ENCODE peak calls at places on chromosomes 1 and 21, in nine cellular contexts. I is NCI-H1105; H is ovary; Z is OCI-M1; J is NCI-H446; R is C1 segment of cervical spinal cord; B is activated T-cell treated with anti-CD3 and anti-CD28 coated beads for 4 hours; L is AG08395; V is stimulated activated CD8-positive, alpha-beta memory T cell treated with anti-CD3 and anti-CD28 coated beads, Interleukin-7, amount 100 ng/mL, for 4 hours. W is an unnamed sample.

GRCh38 chr1:201436461-201436860 is 14.9 kb upstream of the TNNI1 start:
- DNase-seq in I (no peak), H (no peak), Z (peak), J (no peak), R (no peak), B (no peak), L (peak), V (no peak), W (no peak)

GRCh38 chr1:246220495-246221065 is 286.5 kb downstream of the SMYD3 start:
- DNase-seq in I (no peak), H (no peak), Z (no peak), J (no peak), R (no peak), B (no peak), L (no peak), V (no peak), W (no peak)

GRCh38 chr1:37620707-37621106 is 14.0 kb downstream of the RSPO1 start:
- DNase-seq in I (no peak), H (no peak), Z (no peak), J (no peak), R (no peak), B (no peak), L (no peak), V (no peak), W (no peak)

GRCh38 chr1:68185743-68186142 is 46.6 kb downstream of the WLS start:
- DNase-seq in I (no peak), H (no peak), Z (no peak), J (no peak), R (no peak), B (no peak), L (no peak), V (no peak), W (no peak)

GRCh38 chr1:223289621-223290020 is 74.4 kb downstream of the SUSD4 start:
- DNase-seq in I (no peak), H (no peak), Z (no peak), J (no peak), R (no peak), B (no peak), L (no peak), V (no peak), W (no peak)

GRCh38 chr1:94417702-94417961 is 557 bp upstream of the ABCD3 start:
- DNase-seq in I (no peak), H (no peak), Z (no peak), J (no peak), R (no peak), B (no peak), L (no peak), V (no peak), W (no peak)

GRCh38 chr1:181990730-181991129 is 70.8 kb downstream of the ZNF648 start:
- DNase-seq in I (no peak), H (no peak), Z (no peak), J (no peak), R (no peak), B (no peak), L (no peak), V (no peak), W (no peak)

GRCh38 chr1:3211582-3211981 is 142.6 kb downstream of the PRDM16 start:
- DNase-seq in I (no peak), H (no peak), Z (no peak), J (no peak), R (no peak), B (no peak), L (no peak), V (no peak), W (no peak)

GRCh38 chr21:20645344-20645743 is 352.9 kb upstream of the NCAM2 start:
- DNase-seq in I (no peak), H (no peak), Z (no peak), J (no peak), R (no peak), B (no peak), L (no peak), V (no peak), W (no peak)

GRCh38 chr1:29197590-29197924 is 15.9 kb upstream of the SRSF4 start:
- DNase-seq in I (peak), H (no peak), Z (peak), J (no peak), R (no peak), B (peak), L (peak), V (no peak), W (peak)

GRCh38 chr1:80218112-80218511 is 1211.6 kb upstream of the ADGRL4 start:
- DNase-seq in I (peak), H (no peak), Z (peak), J (peak), R (no peak), B (no peak), L (peak), V (no peak), W (peak)

GRCh38 chr1:99685516-99686180 is 39.7 kb downstream of the PALMD start:
- DNase-seq in I (peak), H (peak), Z (peak), J (peak), R (peak), B (no peak), L (peak), V (peak), W (peak)

GRCh38 chr1:200038645-200038986 is 11.1 kb downstream of the NR5A2 start:
- DNase-seq in I (no peak), H (no peak), Z (no peak), J (no peak), R (no peak), B (no peak), L (no peak), V (no peak), W (peak)

GRCh38 chr1:63004868-63005267 is 220.9 kb downstream of the ATG4C start:
- DNase-seq in I (no peak), H (no peak), Z (no peak), J (no peak), R (peak), B (no peak), L (peak), V (no peak), W (peak)

GRCh38 chr1:211828584-211829342 is 1.8 kb downstream of the LPGAT1 start:
- DNase-seq in I (no peak), H (no peak), Z (no peak), J (no peak), R (no peak), B (no peak), L (no peak), V (no peak), W (no peak)

GRCh38 chr1:185213086-185213485 is 56.1 kb downstream of the SWT1 start:
- DNase-seq in I (no peak), H (no peak), Z (no peak), J (no peak), R (no peak), B (no peak), L (peak), V (no peak), W (no peak)

GRCh38 chr1:29382851-29383588 is 146.7 kb downstream of the PTPRU start:
- DNase-seq in I (no peak), H (no peak), Z (no peak), J (no peak), R (no peak), B (no peak), L (no peak), V (no peak), W (no peak)

GRCh38 chr1:206784471-206784903 is 12.2 kb upstream of the IL10 start:
- DNase-seq in I (no peak), H (no peak), Z (no peak), J (no peak), R (no peak), B (peak), L (no peak), V (peak), W (no peak)

GRCh38 chr1:222665964-222666363 is 46.3 kb downstream of the AIDA start:
- DNase-seq in I (no peak), H (no peak), Z (no peak), J (no peak), R (no peak), B (no peak), L (no peak), V (no peak), W (no peak)

GRCh38 chr1:30185313-30185712 is 538.1 kb downstream of the MATN1 start:
- DNase-seq in I (no peak), H (no peak), Z (no peak), J (no peak), R (no peak), B (no peak), L (no peak), V (no peak), W (no peak)

GRCh38 chr1:235657747-235658526 is 8.4 kb upstream of the GNG4 start:
- DNase-seq in I (no peak), H (no peak), Z (peak), J (no peak), R (no peak), B (no peak), L (no peak), V (no peak), W (no peak)

GRCh38 chr1:12424150-12424549 is 193.9 kb downstream of the DHRS3 start:
- DNase-seq in I (no peak), H (no peak), Z (no peak), J (no peak), R (no peak), B (no peak), L (peak), V (no peak), W (no peak)

GRCh38 chr1:184487561-184488200 is 100.9 kb downstream of the C1orf21 start:
- DNase-seq in I (no peak), H (no peak), Z (no peak), J (no peak), R (no peak), B (no peak), L (no peak), V (no peak), W (no peak)

GRCh38 chr1:219269171-219269570 is 95.5 kb downstream of the LYPLAL1 start:
- DNase-seq in I (no peak), H (no peak), Z (no peak), J (no peak), R (no peak), B (no peak), L (no peak), V (no peak), W (no peak)

GRCh38 chr1:57312869-57313268 is 111.0 kb downstream of the DAB1 start:
- DNase-seq in I (no peak), H (no peak), Z (no peak), J (no peak), R (no peak), B (no peak), L (no peak), V (no peak), W (no peak)

GRCh38 chr1:11341881-11342552 is 69.0 kb downstream of the UBIAD1 start:
- DNase-seq in I (no peak), H (no peak), Z (no peak), J (peak), R (no peak), B (no peak), L (no peak), V (no peak), W (no peak)

GRCh38 chr1:193417945-193418744 is 231.7 kb upstream of the B3GALT2 start:
- DNase-seq in I (no peak), H (no peak), Z (peak), J (no peak), R (no peak), B (no peak), L (peak), V (no peak), W (no peak)

GRCh38 chr1:240866724-240867123 is 254.8 kb upstream of the GREM2 start:
- DNase-seq in I (no peak), H (no peak), Z (no peak), J (no peak), R (no peak), B (no peak), L (no peak), V (no peak), W (no peak)

GRCh38 chr1:226406401-226406881 is 1.5 kb downstream of the PARP1 start:
- DNase-seq in I (no peak), H (no peak), Z (peak), J (no peak), R (no peak), B (no peak), L (no peak), V (no peak), W (no peak)

GRCh38 chr1:211126622-211127021 is 7.3 kb downstream of the KCNH1 start:
- DNase-seq in I (no peak), H (no peak), Z (no peak), J (no peak), R (no peak), B (no peak), L (peak), V (no peak), W (no peak)

GRCh38 chr1:97204468-97204867 is 482.9 kb downstream of the PTBP2 start:
- DNase-seq in I (no peak), H (no peak), Z (no peak), J (no peak), R (no peak), B (no peak), L (peak), V (no peak), W (no peak)

W was measured in endothelial cell.